ENCODE peak calls at places on chromosomes 16 and 17, in seven cellular contexts. X is PC-9; O is GM23248; G is activated CD4-positive, alpha-beta T cell treated with anti-CD3 and anti-CD28 coated beads, Interleukin-2, amount 50 U/mL, for 1 hour; V is CD4-positive, alpha-beta memory T cell; D is activated T-helper 1 cell treated with anti-CD3 and anti-CD28 coated beads, Interleukin-2, amount 50 U/mL, for 16 hours; C is head of caudate nucleus. J is an unnamed sample.
A peak's percentile ranks its signal among the peaks of the same experiment; 100 is the strongest.

GRCh38 chr17:29292071-29292991 is 1.6 kb downstream of the NUFIP2 start:
- DNase-seq in C (peak; percentile 73), D (peak; percentile 23), X (no peak), O (peak; percentile 73), G (peak; percentile 43), V (peak; percentile 59), J (peak; percentile 85)

GRCh38 chr17:34717092-34717491 is 137.7 kb downstream of the TMEM132E start:
- DNase-seq in G (no peak), V (no peak), C (peak; percentile 70), D (no peak), X (no peak), O (no peak), J (no peak)

GRCh38 chr16:48409839-48410610 is 24.8 kb upstream of the SIAH1 start:
- DNase-seq in D (no peak), O (peak; percentile 94), X (peak; percentile 94), C (no peak), V (no peak), G (no peak), J (no peak)

GRCh38 chr17:45914036-45914717 is 19.8 kb downstream of the MAPT start:
- DNase-seq in C (no peak), X (no peak), O (peak; percentile 58), D (no peak), V (no peak), G (no peak), J (no peak)

GRCh38 chr16:66091462-66091861 is 275.0 kb upstream of the CDH5 start:
- DNase-seq in D (no peak), O (peak; percentile 58), G (no peak), X (no peak), C (no peak), V (no peak), J (no peak)

GRCh38 chr17:35846055-35846809 is 22.5 kb downstream of the HEATR9 start:
- DNase-seq in G (no peak), X (no peak), O (peak; percentile 60), V (no peak), D (no peak), C (no peak), J (no peak)

GRCh38 chr16:50887500-50887899 is 145.6 kb downstream of the CYLD start:
- DNase-seq in C (no peak), V (no peak), X (no peak), D (no peak), G (no peak), O (no peak), J (no peak)

GRCh38 chr17:63476857-63477470 is at the start of gene ACE:
- DNase-seq in D (peak; percentile 27), C (peak; percentile 52), V (peak; percentile 50), O (peak; percentile 65), G (peak; percentile 44), X (no peak), J (peak; percentile 42)

GRCh38 chr16:61419771-61420170 is 616.5 kb downstream of the CDH8 start:
- DNase-seq in V (no peak), C (no peak), D (no peak), G (no peak), X (no peak), O (no peak), J (no peak)

GRCh38 chr16:66292241-66292935 is 74.1 kb upstream of the CDH5 start:
- DNase-seq in D (no peak), V (no peak), X (no peak), C (peak; percentile 3), G (no peak), O (no peak), J (no peak)

GRCh38 chr17:31678431-31678830 is 180.6 kb downstream of the COPRS start:
- DNase-seq in C (no peak), D (no peak), O (peak; percentile 50), X (peak; percentile 49), V (no peak), G (no peak), J (no peak)

GRCh38 chr16:19513377-19514053 is 8.4 kb downstream of the GDE1 start:
- DNase-seq in G (no peak), X (peak; percentile 60), O (no peak), V (no peak), C (no peak), D (no peak), J (no peak)

GRCh38 chr17:8991514-8992285 is 26.2 kb upstream of the PIK3R5 start:
- DNase-seq in V (peak; percentile 56), G (peak; percentile 67), X (peak; percentile 40), D (no peak), O (peak; percentile 85), C (peak; percentile 81), J (peak; percentile 34)

GRCh38 chr17:28700830-28701492 is 10.7 kb downstream of the PROCA1 start:
- DNase-seq in X (no peak), V (no peak), D (no peak), O (no peak), G (no peak), C (no peak), J (no peak)

GRCh38 chr17:50935201-50936124 is 69.3 kb upstream of the TOB1 start:
- DNase-seq in D (no peak), V (no peak), O (no peak), G (no peak), X (peak; percentile 94), C (peak; percentile 93), J (peak; percentile 93)

GRCh38 chr17:71163121-71163812 is 957.6 kb upstream of the SOX9 start:
- DNase-seq in D (no peak), G (no peak), O (no peak), C (no peak), V (no peak), X (peak; percentile 85), J (no peak)

GRCh38 chr16:68387301-68387700 is 61.0 kb downstream of the SMPD3 start:
- DNase-seq in X (no peak), G (no peak), V (no peak), D (no peak), O (no peak), C (no peak), J (no peak)

GRCh38 chr17:59084154-59084553 is 22.5 kb downstream of the TRIM37 start:
- DNase-seq in C (no peak), X (no peak), O (no peak), V (no peak), D (no peak), G (no peak), J (no peak)

GRCh38 chr17:44587339-44587738 is 30.1 kb downstream of the FZD2 start:
- DNase-seq in D (no peak), O (peak; percentile 94), V (no peak), X (peak; percentile 93), G (no peak), C (no peak), J (no peak)

GRCh38 chr16:57711-58110 is 4.1 kb downstream of the SNRNP25 start:
- DNase-seq in V (no peak), O (peak; percentile 39), G (no peak), C (no peak), X (no peak), D (no peak), J (no peak)

GRCh38 chr16:2785101-2785991 is 2.0 kb downstream of the PRSS33 start:
- DNase-seq in G (no peak), O (no peak), V (peak; percentile 28), C (no peak), X (no peak), D (no peak), J (no peak)

GRCh38 chr17:63338272-63338671 is 107.8 kb downstream of the CYB561 start:
- DNase-seq in C (no peak), V (no peak), G (no peak), X (no peak), D (no peak), O (no peak), J (no peak)

GRCh38 chr17:682150-682549 is 32.5 kb downstream of the VPS53 start:
- DNase-seq in O (no peak), C (no peak), V (no peak), G (no peak), X (no peak), D (no peak), J (no peak)